ENCODE peak calls at places on chromosomes 7 and 10, in ten cellular contexts. X is OCI-LY7, L is RWPE1, W is fibroblast of lung, C is BJ, Z is omental fat pad, H is psoas muscle, G is GM13977, O is endothelial cell, P is fibroblast of mammary gland. V is an unnamed sample.

GRCh38 chr7:45073843-45074737 is 14.7 kb downstream of the NACAD start:
- DNase-seq in X (no peak), L (peak), W (no peak), C (no peak), Z (no peak), H (no peak), G (peak), O (no peak), P (no peak), V (no peak)

GRCh38 chr10:234708-235406 is 99.6 kb downstream of the ZMYND11 start:
- DNase-seq in X (no peak), L (no peak), W (peak), C (no peak), Z (no peak), H (no peak), G (no peak), O (no peak), P (no peak), V (no peak)

GRCh38 chr7:116403265-116403664 is 96.3 kb upstream of the CAV2 start:
- DNase-seq in X (no peak), L (no peak), W (peak), C (peak), Z (no peak), H (no peak), G (no peak), O (no peak), P (peak), V (no peak)

GRCh38 chr10:30435068-30435422 is 1.1 kb downstream of the MAP3K8 start:
- DNase-seq in X (no peak), L (no peak), W (peak), C (no peak), Z (no peak), H (no peak), G (no peak), O (no peak), P (peak), V (no peak)

GRCh38 chr10:92240289-92241157 is 50.4 kb downstream of the CPEB3 start:
- DNase-seq in X (peak), L (peak), W (peak), C (peak), Z (no peak), H (peak), G (peak), O (peak), P (peak), V (peak)

GRCh38 chr7:112876877-112877276 is 86.7 kb upstream of the TMEM168 start:
- DNase-seq in X (no peak), L (no peak), W (peak), C (no peak), Z (no peak), H (no peak), G (no peak), O (no peak), P (no peak), V (no peak)

GRCh38 chr7:137449016-137449415 is 105.5 kb upstream of the PTN start:
- DNase-seq in X (no peak), L (no peak), W (peak), C (no peak), Z (no peak), H (no peak), G (no peak), O (no peak), P (no peak), V (no peak)

GRCh38 chr7:128687131-128687530 is 15.0 kb downstream of the GARIN1A start:
- DNase-seq in X (no peak), L (no peak), W (no peak), C (no peak), Z (no peak), H (no peak), G (no peak), O (no peak), P (no peak), V (no peak)

GRCh38 chr7:142301923-142302550 is 44.2 kb upstream of the PRSS58 start:
- DNase-seq in X (peak), L (peak), W (peak), C (no peak), Z (no peak), H (no peak), G (peak), O (no peak), P (peak), V (no peak)

GRCh38 chr7:105723582-105723981 is 142.3 kb upstream of the EFCAB10 start:
- DNase-seq in X (no peak), L (no peak), W (no peak), C (no peak), Z (no peak), H (no peak), G (no peak), O (no peak), P (no peak), V (no peak)

GRCh38 chr10:103451091-103451801 is 924 bp downstream of the CALHM2 start:
- DNase-seq in X (no peak), L (peak), W (peak), C (no peak), Z (peak), H (peak), G (peak), O (no peak), P (peak), V (no peak)

GRCh38 chr10:3783313-3783689 is 1.7 kb downstream of the KLF6 start:
- DNase-seq in X (peak), L (no peak), W (peak), C (no peak), Z (no peak), H (peak), G (peak), O (peak), P (no peak), V (peak)

GRCh38 chr10:79178614-79179403 is 110.0 kb downstream of the ZMIZ1 start:
- DNase-seq in X (no peak), L (no peak), W (peak), C (no peak), Z (no peak), H (peak), G (no peak), O (peak), P (peak), V (no peak)

GRCh38 chr10:4812952-4813351 is 13.1 kb upstream of the AKR1E2 start:
- DNase-seq in X (no peak), L (peak), W (peak), C (peak), Z (no peak), H (no peak), G (no peak), O (no peak), P (peak), V (peak)

GRCh38 chr7:150378115-150378852 is 846 bp upstream of the ZNF775 start:
- DNase-seq in X (peak), L (peak), W (peak), C (no peak), Z (no peak), H (peak), G (no peak), O (peak), P (peak), V (no peak)

GRCh38 chr10:111856631-111857030 is 326.9 kb downstream of the GPAM start:
- DNase-seq in X (no peak), L (no peak), W (no peak), C (no peak), Z (no peak), H (no peak), G (no peak), O (no peak), P (peak), V (no peak)
- TF ChIP-seq CTCF in X (no peak), L (no peak), W (no peak), C (peak), Z (no peak), H (peak), G (no peak), O (peak), P (peak), V (no peak)

GRCh38 chr7:101059620-101059942 is 25.7 kb upstream of the TRIM56 start:
- DNase-seq in X (no peak), L (no peak), W (no peak), C (no peak), Z (no peak), H (no peak), G (no peak), O (no peak), P (no peak), V (no peak)
- TF ChIP-seq CTCF in X (peak), L (peak), W (no peak), C (no peak), Z (no peak), H (no peak), G (no peak), O (no peak), P (no peak), V (peak)

GRCh38 chr7:151459726-151460473 is 20.0 kb upstream of the CRYGN start:
- DNase-seq in X (no peak), L (peak), W (peak), C (peak), Z (peak), H (peak), G (no peak), O (no peak), P (peak), V (no peak)
- TF ChIP-seq CTCF in X (no peak), L (no peak), W (peak), C (peak), Z (no peak), H (no peak), G (no peak), O (no peak), P (peak), V (no peak)

GRCh38 chr10:114311496-114312195 is 72.6 kb downstream of the VWA2 start:
- DNase-seq in X (no peak), L (no peak), W (no peak), C (no peak), Z (no peak), H (no peak), G (no peak), O (no peak), P (no peak), V (no peak)

GRCh38 chr10:114311023-114311422 is 72.0 kb downstream of the VWA2 start:
- DNase-seq in X (no peak), L (no peak), W (no peak), C (no peak), Z (no peak), H (no peak), G (no peak), O (no peak), P (no peak), V (no peak)

GRCh38 chr10:114313866-114314265 is 74.8 kb downstream of the VWA2 start:
- DNase-seq in X (no peak), L (no peak), W (no peak), C (no peak), Z (no peak), H (no peak), G (no peak), O (no peak), P (no peak), V (no peak)

GRCh38 chr10:114313139-114313538 is 74.1 kb downstream of the VWA2 start:
- DNase-seq in X (no peak), L (no peak), W (no peak), C (no peak), Z (no peak), H (no peak), G (no peak), O (no peak), P (no peak), V (no peak)

DNA sequence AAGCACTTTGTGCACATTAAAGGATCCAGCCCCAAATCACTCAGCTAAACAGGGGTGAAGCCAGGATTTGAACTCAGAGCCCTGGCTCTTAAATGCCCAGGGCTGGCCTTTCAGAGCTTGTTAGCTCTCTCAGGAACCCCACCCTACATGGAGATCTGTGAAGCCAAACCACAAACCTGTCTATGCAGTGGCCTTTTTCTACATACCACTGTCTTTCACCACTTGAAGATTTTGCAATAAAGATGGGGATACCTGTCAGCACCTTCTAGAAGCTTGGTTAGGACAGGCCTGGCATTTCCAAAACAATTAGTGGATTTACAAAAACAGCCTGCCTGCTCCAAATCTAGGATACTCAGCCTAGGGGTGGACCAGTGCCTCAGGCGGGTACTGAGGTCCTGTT is 73.5 kb downstream of the VWA2 start:
- DNase-seq in X (no peak), L (no peak), W (no peak), C (no peak), Z (no peak), H (no peak), G (no peak), O (no peak), P (no peak), V (no peak)
- TF ChIP-seq CTCF in X (no peak), L (no peak), W (no peak), C (no peak), Z (no peak), H (no peak), G (no peak), O (no peak), P (no peak), V (no peak)

GRCh38 chr10:35572583-35572982 is 32.6 kb upstream of the GJD4 start:
- DNase-seq in X (no peak), L (no peak), W (no peak), C (no peak), Z (no peak), H (no peak), G (no peak), O (no peak), P (peak), V (no peak)

GRCh38 chr10:35573786-35574185 is 31.4 kb upstream of the GJD4 start:
- DNase-seq in X (no peak), L (no peak), W (no peak), C (no peak), Z (no peak), H (no peak), G (no peak), O (no peak), P (no peak), V (no peak)

GRCh38 chr10:35576730-35577129 is 28.4 kb upstream of the GJD4 start:
- DNase-seq in X (no peak), L (no peak), W (no peak), C (no peak), Z (no peak), H (no peak), G (no peak), O (no peak), P (no peak), V (no peak)

GRCh38 chr10:35575640-35576039 is 29.5 kb upstream of the GJD4 start:
- DNase-seq in X (no peak), L (no peak), W (no peak), C (no peak), Z (no peak), H (no peak), G (no peak), O (no peak), P (no peak), V (no peak)

DNA sequence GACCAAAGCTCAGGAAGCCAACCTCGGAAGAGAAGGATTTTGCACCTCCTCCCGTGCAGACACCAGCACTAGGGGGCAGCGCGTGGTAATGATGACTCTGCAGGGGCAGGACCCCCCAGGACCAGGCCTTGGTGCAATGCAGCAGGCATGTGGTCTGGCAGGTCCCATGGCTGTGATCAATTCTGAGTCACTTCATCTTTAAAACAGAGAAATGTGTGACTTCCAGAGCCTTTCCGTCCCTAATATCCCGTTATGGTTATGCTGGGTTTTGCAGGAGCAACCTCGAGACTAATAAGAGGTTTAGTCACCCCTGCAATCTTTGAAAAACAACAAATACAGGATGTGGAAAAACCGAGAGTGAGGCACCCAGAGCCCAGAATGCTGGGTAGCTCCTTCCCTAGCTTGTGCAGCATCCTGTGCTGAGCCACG is 30.2 kb upstream of the GJD4 start:
- DNase-seq in X (no peak), L (no peak), W (peak), C (peak), Z (no peak), H (no peak), G (no peak), O (peak), P (peak), V (no peak)
- TF ChIP-seq CTCF in X (peak), L (no peak), W (peak), C (peak), Z (no peak), H (no peak), G (no peak), O (peak), P (peak), V (no peak)

GRCh38 chr7:130084037-130084875 is 13.9 kb downstream of the KLHDC10 start:
- DNase-seq in X (peak), L (peak), W (peak), C (no peak), Z (no peak), H (no peak), G (no peak), O (no peak), P (peak), V (no peak)
- TF ChIP-seq CTCF in X (peak), L (peak), W (peak), C (peak), Z (no peak), H (peak), G (peak), O (peak), P (peak), V (peak)

GRCh38 chr10:113076949-113077348 is 126.9 kb downstream of the TCF7L2 start:
- DNase-seq in X (no peak), L (no peak), W (no peak), C (no peak), Z (no peak), H (no peak), G (no peak), O (no peak), P (no peak), V (no peak)

GRCh38 chr10:113078282-113078907 is 128.3 kb downstream of the TCF7L2 start:
- DNase-seq in X (no peak), L (no peak), W (no peak), C (no peak), Z (no peak), H (no peak), G (no peak), O (no peak), P (no peak), V (no peak)

GRCh38 chr10:113084031-113084430 is 134.0 kb downstream of the TCF7L2 start:
- DNase-seq in X (no peak), L (no peak), W (no peak), C (no peak), Z (no peak), H (no peak), G (no peak), O (no peak), P (peak), V (no peak)

GRCh38 chr10:113080061-113080460 is 130.0 kb downstream of the TCF7L2 start:
- DNase-seq in X (no peak), L (no peak), W (no peak), C (no peak), Z (no peak), H (no peak), G (no peak), O (no peak), P (no peak), V (no peak)

DNA sequence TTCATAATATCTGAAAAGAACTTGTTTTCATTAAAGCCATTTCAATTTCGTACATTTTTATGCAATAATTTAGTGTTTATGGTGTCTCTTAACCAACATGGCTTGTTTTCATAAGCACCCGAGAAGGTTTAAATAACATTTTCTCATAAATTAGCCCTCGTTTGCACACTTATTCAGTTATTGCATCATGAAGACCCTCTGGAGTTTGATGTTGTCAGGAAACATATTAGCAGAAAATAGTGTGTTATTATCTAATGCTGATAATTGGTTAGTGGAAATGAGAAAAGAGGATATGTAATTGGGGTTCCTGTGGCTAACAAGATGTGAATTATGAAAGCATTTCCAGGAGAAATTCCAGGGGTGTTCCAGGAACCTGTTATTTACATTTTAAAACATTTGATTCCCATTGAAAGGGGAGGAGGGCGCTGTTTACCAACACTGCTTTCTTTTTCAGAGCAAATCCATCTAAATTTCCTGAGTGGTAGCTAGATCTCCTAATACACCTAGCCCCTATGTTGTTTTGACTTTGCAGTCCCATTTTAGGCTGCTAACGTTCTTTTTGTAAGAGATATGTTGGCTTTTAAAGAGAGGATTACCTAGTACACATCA is 130.7 kb downstream of the TCF7L2 start:
- DNase-seq in X (no peak), L (no peak), W (no peak), C (no peak), Z (no peak), H (no peak), G (no peak), O (no peak), P (no peak), V (no peak)
- TF ChIP-seq CTCF in X (no peak), L (no peak), W (no peak), C (no peak), Z (no peak), H (no peak), G (no peak), O (no peak), P (peak), V (no peak)

GRCh38 chr10:110495731-110496552 is 1.8 kb upstream of the DUSP5 start:
- DNase-seq in X (no peak), L (peak), W (peak), C (peak), Z (peak), H (peak), G (peak), O (peak), P (peak), V (peak)
- TF ChIP-seq CTCF in X (no peak), L (no peak), W (no peak), C (no peak), Z (no peak), H (no peak), G (no peak), O (no peak), P (no peak), V (no peak)

DNA sequence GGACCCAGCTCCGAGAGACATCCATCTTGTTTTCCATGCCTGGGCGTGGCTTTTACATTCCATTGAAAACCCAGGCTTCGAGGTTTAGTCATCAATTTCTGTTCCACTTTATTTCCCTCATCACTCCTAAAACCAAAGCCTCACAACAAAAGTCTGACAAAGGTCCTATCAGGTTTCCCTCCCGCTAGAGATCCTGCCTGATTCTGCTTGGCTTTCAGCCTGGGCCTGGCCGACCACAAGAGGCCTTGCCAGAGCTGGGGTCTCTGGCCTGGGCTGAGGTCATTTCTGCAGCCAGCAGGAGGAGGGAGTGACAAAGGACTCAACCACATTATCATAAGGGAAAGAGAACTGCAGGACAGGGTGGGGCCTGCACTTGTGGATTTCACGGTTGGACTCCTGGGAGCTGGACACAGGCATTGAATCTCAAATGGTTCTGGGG is 167.0 kb downstream of the FANK1 start:
- DNase-seq in X (no peak), L (peak), W (peak), C (peak), Z (no peak), H (no peak), G (no peak), O (no peak), P (peak), V (no peak)
- TF ChIP-seq CTCF in X (no peak), L (no peak), W (no peak), C (no peak), Z (no peak), H (no peak), G (no peak), O (no peak), P (no peak), V (no peak)